ENCODE peak calls at places on chromosomes 7 and 10, in five cellular contexts. One of them, this sample, is unnamed.

GRCh38 chr7:15461576-15461975 is 100.2 kb downstream of the AGMO start:
- DNase-seq in left ventricle myocardium inferior: no peak
- DNase-seq in right atrium auricular region: no peak
- DNase-seq in thyroid gland: no peak
- DNase-seq in IMR-90: peak
- DNase-seq in this sample: peak

GRCh38 chr10:91022924-91023707 is 102.2 kb upstream of the ANKRD1 start:
- DNase-seq in IMR-90: no peak
- DNase-seq in thyroid gland: no peak
- DNase-seq in left ventricle myocardium inferior: no peak
- DNase-seq in right atrium auricular region: no peak
- DNase-seq in this sample: no peak

GRCh38 chr10:132700168-132701098 is 85.5 kb downstream of the NKX6-2 start:
- DNase-seq in thyroid gland: no peak
- DNase-seq in right atrium auricular region: no peak
- DNase-seq in IMR-90: peak
- DNase-seq in left ventricle myocardium inferior: peak
- DNase-seq in this sample: peak

GRCh38 chr10:119782981-119783664 is 57.3 kb downstream of the INPP5F start:
- DNase-seq in IMR-90: no peak
- DNase-seq in left ventricle myocardium inferior: no peak
- DNase-seq in thyroid gland: no peak
- DNase-seq in right atrium auricular region: no peak
- DNase-seq in this sample: no peak

GRCh38 chr10:29470355-29470705 is 164.4 kb downstream of the SVIL start:
- DNase-seq in IMR-90: no peak
- DNase-seq in thyroid gland: peak
- DNase-seq in left ventricle myocardium inferior: peak
- DNase-seq in right atrium auricular region: no peak
- DNase-seq in this sample: no peak

GRCh38 chr10:127687548-127687947 is 49.4 kb upstream of the FOXI2 start:
- DNase-seq in IMR-90: no peak
- DNase-seq in thyroid gland: peak
- DNase-seq in right atrium auricular region: no peak
- DNase-seq in left ventricle myocardium inferior: no peak
- DNase-seq in this sample: no peak

GRCh38 chr10:123240250-123240649 is 86.0 kb downstream of the BUB3 start:
- DNase-seq in thyroid gland: no peak
- DNase-seq in right atrium auricular region: no peak
- DNase-seq in IMR-90: no peak
- DNase-seq in left ventricle myocardium inferior: no peak
- DNase-seq in this sample: no peak

GRCh38 chr10:12701696-12702095 is 299.8 kb downstream of the CCDC3 start:
- DNase-seq in left ventricle myocardium inferior: no peak
- DNase-seq in thyroid gland: peak
- DNase-seq in right atrium auricular region: no peak
- DNase-seq in IMR-90: peak
- DNase-seq in this sample: peak

GRCh38 chr10:117224036-117224430 is 16.9 kb upstream of the SLC18A2 start:
- DNase-seq in IMR-90: no peak
- DNase-seq in left ventricle myocardium inferior: no peak
- DNase-seq in right atrium auricular region: no peak
- DNase-seq in thyroid gland: no peak
- DNase-seq in this sample: no peak

GRCh38 chr10:126438407-126438783 is 50.1 kb upstream of the ADAM12 start:
- DNase-seq in right atrium auricular region: no peak
- DNase-seq in left ventricle myocardium inferior: no peak
- DNase-seq in IMR-90: no peak
- DNase-seq in thyroid gland: no peak
- DNase-seq in this sample: no peak

GRCh38 chr7:100122568-100122967 is 3.1 kb downstream of the CNPY4 start:
- DNase-seq in thyroid gland: no peak
- DNase-seq in right atrium auricular region: no peak
- DNase-seq in left ventricle myocardium inferior: no peak
- DNase-seq in IMR-90: no peak
- DNase-seq in this sample: no peak

GRCh38 chr7:114574384-114574783 is 159.8 kb downstream of the FOXP2 start:
- DNase-seq in left ventricle myocardium inferior: no peak
- DNase-seq in IMR-90: peak
- DNase-seq in thyroid gland: no peak
- DNase-seq in right atrium auricular region: no peak
- DNase-seq in this sample: peak

GRCh38 chr10:87734987-87735827 is 75.5 kb downstream of the PAPSS2 start:
- DNase-seq in left ventricle myocardium inferior: no peak
- DNase-seq in IMR-90: peak
- DNase-seq in thyroid gland: peak
- DNase-seq in right atrium auricular region: no peak
- DNase-seq in this sample: peak

GRCh38 chr10:14656052-14656451 is 118.6 kb downstream of the FAM107B start:
- DNase-seq in right atrium auricular region: no peak
- DNase-seq in left ventricle myocardium inferior: no peak
- DNase-seq in thyroid gland: no peak
- DNase-seq in IMR-90: no peak
- DNase-seq in this sample: no peak
- TF ChIP-seq CTCF in right atrium auricular region: no peak
- TF ChIP-seq CTCF in left ventricle myocardium inferior: no peak
- TF ChIP-seq CTCF in thyroid gland: no peak
- TF ChIP-seq CTCF in IMR-90: no peak
- TF ChIP-seq CTCF in this sample: no peak

DNA sequence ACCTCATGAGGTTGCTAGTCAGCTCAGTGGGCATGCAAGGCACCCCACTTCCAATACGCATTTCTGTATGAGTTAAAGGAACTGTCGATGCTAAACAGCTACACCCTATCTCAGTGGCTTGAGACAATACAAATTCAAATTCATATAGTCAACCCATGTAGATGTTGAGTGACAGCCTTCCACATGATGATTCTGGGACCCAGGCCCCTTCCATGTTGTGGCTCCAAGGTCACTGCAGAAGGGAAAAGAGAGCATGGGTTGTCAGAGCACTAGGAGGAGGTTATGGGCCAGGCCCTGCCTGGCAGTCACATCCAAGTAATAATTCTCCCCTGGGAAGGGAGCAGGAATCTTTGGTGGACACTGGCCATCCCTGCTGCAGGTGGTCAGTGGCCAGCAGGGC is 28.2 kb downstream of the C10orf105 start:
- DNase-seq in IMR-90: no peak
- DNase-seq in thyroid gland: no peak
- DNase-seq in left ventricle myocardium inferior: no peak
- DNase-seq in right atrium auricular region: no peak
- DNase-seq in this sample: no peak
- H3K4me3 ChIP-seq in IMR-90: no peak
- H3K4me3 ChIP-seq in thyroid gland: no peak
- H3K4me3 ChIP-seq in left ventricle myocardium inferior: no peak
- H3K4me3 ChIP-seq in right atrium auricular region: no peak
- H3K4me3 ChIP-seq in this sample: no peak

GRCh38 chr7:33757563-33758165 is 147.7 kb upstream of the BMPER start:
- DNase-seq in right atrium auricular region: no peak
- DNase-seq in left ventricle myocardium inferior: no peak
- DNase-seq in IMR-90: peak
- DNase-seq in thyroid gland: no peak
- DNase-seq in this sample: peak
- TF ChIP-seq CTCF in right atrium auricular region: peak
- TF ChIP-seq CTCF in left ventricle myocardium inferior: peak
- TF ChIP-seq CTCF in IMR-90: peak
- TF ChIP-seq CTCF in thyroid gland: peak
- TF ChIP-seq CTCF in this sample: peak

GRCh38 chr7:151248191-151249033 is at the start of gene SMARCD3:
- DNase-seq in right atrium auricular region: peak
- DNase-seq in thyroid gland: peak
- DNase-seq in left ventricle myocardium inferior: peak
- DNase-seq in IMR-90: peak
- DNase-seq in this sample: peak

GRCh38 chr7:151247611-151248176 is 800 bp downstream of the SMARCD3 start:
- DNase-seq in right atrium auricular region: no peak
- DNase-seq in left ventricle myocardium inferior: no peak
- DNase-seq in IMR-90: no peak
- DNase-seq in thyroid gland: peak
- DNase-seq in this sample: peak

GRCh38 chr7:151245360-151246160 is 2.9 kb downstream of the SMARCD3 start:
- DNase-seq in IMR-90: no peak
- DNase-seq in thyroid gland: peak
- DNase-seq in left ventricle myocardium inferior: no peak
- DNase-seq in right atrium auricular region: no peak
- DNase-seq in this sample: no peak

GRCh38 chr7:151246161-151247015 is 2.1 kb downstream of the SMARCD3 start:
- DNase-seq in thyroid gland: peak
- DNase-seq in IMR-90: no peak
- DNase-seq in left ventricle myocardium inferior: no peak
- DNase-seq in right atrium auricular region: no peak
- DNase-seq in this sample: no peak

GRCh38 chr7:151247016-151247580 is 1.4 kb downstream of the SMARCD3 start:
- DNase-seq in thyroid gland: peak
- DNase-seq in IMR-90: no peak
- DNase-seq in right atrium auricular region: no peak
- DNase-seq in left ventricle myocardium inferior: no peak
- DNase-seq in this sample: peak
- H3K4me3 ChIP-seq in thyroid gland: no peak
- H3K4me3 ChIP-seq in IMR-90: peak
- H3K4me3 ChIP-seq in right atrium auricular region: peak
- H3K4me3 ChIP-seq in left ventricle myocardium inferior: peak
- H3K4me3 ChIP-seq in this sample: peak

GRCh38 chr10:60444494-60445064 is 54.9 kb upstream of the ANK3 start:
- DNase-seq in thyroid gland: no peak
- DNase-seq in IMR-90: peak
- DNase-seq in right atrium auricular region: no peak
- DNase-seq in left ventricle myocardium inferior: no peak
- DNase-seq in this sample: peak

GRCh38 chr10:60446070-60446833 is 56.6 kb upstream of the ANK3 start:
- DNase-seq in IMR-90: no peak
- DNase-seq in left ventricle myocardium inferior: no peak
- DNase-seq in thyroid gland: no peak
- DNase-seq in right atrium auricular region: no peak
- DNase-seq in this sample: no peak

GRCh38 chr10:60446855-60447254 is 57.2 kb upstream of the ANK3 start:
- DNase-seq in thyroid gland: peak
- DNase-seq in left ventricle myocardium inferior: no peak
- DNase-seq in IMR-90: no peak
- DNase-seq in right atrium auricular region: no peak
- DNase-seq in this sample: no peak

GRCh38 chr10:60441515-60441914 is 51.8 kb upstream of the ANK3 start:
- DNase-seq in thyroid gland: no peak
- DNase-seq in IMR-90: peak
- DNase-seq in right atrium auricular region: no peak
- DNase-seq in left ventricle myocardium inferior: no peak
- DNase-seq in this sample: no peak
- TF ChIP-seq CTCF in thyroid gland: no peak
- TF ChIP-seq CTCF in IMR-90: peak
- TF ChIP-seq CTCF in right atrium auricular region: peak
- TF ChIP-seq CTCF in left ventricle myocardium inferior: peak
- TF ChIP-seq CTCF in this sample: peak

GRCh38 chr7:130921391-130922180 is 187.6 kb upstream of the KLF14 start:
- DNase-seq in IMR-90: peak
- DNase-seq in right atrium auricular region: peak
- DNase-seq in left ventricle myocardium inferior: peak
- DNase-seq in thyroid gland: peak
- DNase-seq in this sample: peak
- H3K4me3 ChIP-seq in IMR-90: peak
- H3K4me3 ChIP-seq in right atrium auricular region: peak
- H3K4me3 ChIP-seq in left ventricle myocardium inferior: peak
- H3K4me3 ChIP-seq in thyroid gland: no peak
- H3K4me3 ChIP-seq in this sample: peak

This sample was measured in astrocyte of the spinal cord.